ENCODE peak calls at places on chromosome 13, in ten cellular contexts. T, U, C, S, W, M, B, Y, N and J are unnamed samples.

GRCh38 chr13:49495783-49496762 is at the start of gene PHF11:
- DNase-seq in T (peak; percentile 30), U (peak; percentile 88), C (peak; percentile 63), S (peak; percentile 25), W (peak; percentile 79), M (peak; percentile 50), B (no peak), Y (peak; percentile 82), N (peak; percentile 88), J (peak; percentile 86)

GRCh38 chr13:92716749-92717148 is 509.9 kb upstream of the GPC6 start:
- DNase-seq in T (no peak), U (no peak), C (no peak), S (no peak), W (no peak), M (no peak), B (no peak), Y (no peak), N (no peak), J (no peak)

GRCh38 chr13:21326155-21327030 is 132.7 kb downstream of the ZDHHC20 start:
- DNase-seq in T (peak; percentile 33), U (no peak), C (peak; percentile 46), S (peak; percentile 31), W (peak; percentile 55), M (no peak), B (no peak), Y (no peak), N (peak; percentile 65), J (no peak)

GRCh38 chr13:43289458-43290255 is 266.3 kb downstream of the DNAJC15 start:
- DNase-seq in T (no peak), U (no peak), C (no peak), S (no peak), W (no peak), M (no peak), B (no peak), Y (no peak), N (no peak), J (no peak)

GRCh38 chr13:40344270-40345148 is 321.9 kb downstream of the FOXO1 start:
- DNase-seq in T (no peak), U (no peak), C (no peak), S (no peak), W (no peak), M (no peak), B (peak; percentile 30), Y (peak; percentile 50), N (peak; percentile 19), J (no peak)

GRCh38 chr13:51324714-51325440 is 14.6 kb upstream of the SERPINE3 start:
- DNase-seq in T (no peak), U (no peak), C (no peak), S (no peak), W (no peak), M (no peak), B (no peak), Y (no peak), N (no peak), J (no peak)

GRCh38 chr13:67048793-67049150 is 181.4 kb downstream of the PCDH9 start:
- DNase-seq in T (no peak), U (no peak), C (no peak), S (peak; percentile 35), W (no peak), M (no peak), B (no peak), Y (no peak), N (no peak), J (no peak)

GRCh38 chr13:97279079-97279411 is 56.9 kb downstream of the MBNL2 start:
- DNase-seq in T (no peak), U (no peak), C (no peak), S (no peak), W (no peak), M (no peak), B (no peak), Y (no peak), N (no peak), J (no peak)

GRCh38 chr13:95906999-95907398 is 146.2 kb downstream of the UGGT2 start:
- DNase-seq in T (no peak), U (no peak), C (no peak), S (no peak), W (no peak), M (no peak), B (no peak), Y (no peak), N (no peak), J (no peak)

GRCh38 chr13:55816976-55817601 is 1323.6 kb upstream of the PRR20A start:
- DNase-seq in T (no peak), U (no peak), C (no peak), S (no peak), W (no peak), M (no peak), B (no peak), Y (no peak), N (no peak), J (no peak)

GRCh38 chr13:110055089-110055488 is 251.9 kb downstream of the COL4A1 start:
- DNase-seq in T (no peak), U (no peak), C (no peak), S (no peak), W (no peak), M (no peak), B (no peak), Y (no peak), N (no peak), J (no peak)

GRCh38 chr13:111058796-111059506 is 56.2 kb upstream of the ARHGEF7 start:
- DNase-seq in T (no peak), U (no peak), C (no peak), S (no peak), W (no peak), M (no peak), B (no peak), Y (no peak), N (no peak), J (no peak)

GRCh38 chr13:75792526-75793187 is 156.5 kb downstream of the LMO7 start:
- DNase-seq in T (no peak), U (no peak), C (no peak), S (no peak), W (no peak), M (no peak), B (peak; percentile 87), Y (no peak), N (no peak), J (no peak)

GRCh38 chr13:25286308-25286968 is 850 bp downstream of the MTMR6 start:
- DNase-seq in T (peak; percentile 23), U (no peak), C (peak; percentile 19), S (no peak), W (no peak), M (peak; percentile 9), B (no peak), Y (no peak), N (peak; percentile 53), J (peak; percentile 81)

GRCh38 chr13:102609696-102610095 is 12.9 kb downstream of the TPP2 start:
- DNase-seq in T (no peak), U (no peak), C (no peak), S (no peak), W (no peak), M (no peak), B (no peak), Y (no peak), N (no peak), J (no peak)

GRCh38 chr13:73934215-73934623 is 200.0 kb downstream of the KLF12 start:
- DNase-seq in T (no peak), U (no peak), C (no peak), S (no peak), W (no peak), M (no peak), B (no peak), Y (no peak), N (no peak), J (no peak)

DNA sequence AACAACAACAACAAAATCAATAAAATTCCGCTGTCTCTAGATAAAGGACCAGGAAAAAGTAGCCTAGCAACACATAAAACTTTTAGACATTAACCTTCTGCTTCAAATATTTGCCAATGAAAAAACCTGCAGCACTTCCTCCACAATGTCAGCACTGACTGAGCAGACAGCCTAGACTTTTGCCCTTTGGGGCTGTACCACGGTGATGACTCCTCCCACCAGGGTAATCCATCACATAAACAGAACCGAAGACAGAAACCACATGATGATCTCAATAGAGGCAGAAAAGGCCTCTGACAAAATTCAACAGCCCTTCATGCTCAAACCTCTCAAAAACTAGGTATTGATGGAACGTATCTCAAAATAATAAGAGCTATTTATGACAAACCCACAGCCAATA is 30.2 kb upstream of the TRPC4 start:
- DNase-seq in T (no peak), U (no peak), C (no peak), S (no peak), W (no peak), M (no peak), B (no peak), Y (no peak), N (no peak), J (no peak)
- TF ChIP-seq CTCF in T (no peak), U (no peak), C (no peak), S (no peak), W (no peak), M (no peak), B (no peak), Y (no peak), N (no peak), J (no peak)

GRCh38 chr13:78601124-78601885 is 2.0 kb downstream of the POU4F1 start:
- DNase-seq in T (no peak), U (peak; percentile 34), C (no peak), S (no peak), W (no peak), M (no peak), B (no peak), Y (no peak), N (no peak), J (no peak)
- TF ChIP-seq CTCF in T (no peak), U (no peak), C (no peak), S (no peak), W (no peak), M (no peak), B (no peak), Y (no peak), N (no peak), J (no peak)

DNA sequence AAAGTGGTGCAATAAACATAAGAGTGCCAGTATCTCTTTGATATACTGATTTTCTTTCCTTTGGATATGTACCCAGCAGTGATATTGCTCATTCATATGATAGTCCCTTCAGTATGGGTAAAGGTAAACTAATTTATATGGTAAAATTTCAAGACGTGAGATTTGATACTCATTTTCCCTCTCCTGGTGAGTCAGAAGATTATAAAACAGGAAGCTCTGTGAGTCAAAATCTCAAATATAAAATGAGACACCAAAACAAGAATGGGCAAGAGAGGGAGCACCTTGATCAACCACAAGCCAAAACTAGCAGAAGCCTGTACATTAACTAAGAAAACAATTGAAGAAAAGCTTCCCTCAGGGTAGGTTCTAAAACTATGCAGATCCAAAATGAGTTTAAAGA is 216.3 kb downstream of the SLITRK6 start:
- DNase-seq in T (no peak), U (no peak), C (no peak), S (no peak), W (no peak), M (no peak), B (no peak), Y (no peak), N (no peak), J (no peak)
- TF ChIP-seq CTCF in T (no peak), U (no peak), C (no peak), S (no peak), W (no peak), M (no peak), B (no peak), Y (no peak), N (no peak), J (no peak)

DNA sequence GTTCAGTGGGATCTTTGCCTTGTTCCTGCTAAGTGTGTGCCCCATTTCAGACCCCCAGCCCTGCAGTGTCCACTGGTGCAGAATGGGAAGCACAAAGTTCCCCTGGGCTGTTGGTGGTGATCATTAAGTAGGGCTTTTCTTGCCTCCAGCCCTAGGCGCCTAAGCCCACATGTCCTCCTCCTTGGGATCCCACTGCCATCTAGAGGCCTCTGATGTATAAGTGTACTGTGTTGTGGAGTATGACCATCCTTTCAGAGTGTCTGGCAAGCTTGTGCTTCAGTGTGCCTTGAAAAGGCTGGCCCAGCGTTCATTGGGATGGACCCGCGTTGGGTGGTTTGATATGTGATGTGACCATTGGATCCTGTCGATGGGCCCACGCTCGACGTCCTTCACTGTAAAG is 71.2 kb downstream of the WASF3 start:
- DNase-seq in T (no peak), U (no peak), C (no peak), S (no peak), W (no peak), M (no peak), B (no peak), Y (no peak), N (no peak), J (no peak)
- TF ChIP-seq CTCF in T (peak; percentile 25), U (no peak), C (no peak), S (peak; percentile 22), W (no peak), M (no peak), B (peak; percentile 45), Y (no peak), N (no peak), J (no peak)